ENCODE peak calls at places on chromosomes 2 and 18, in five cellular contexts. I is foreskin fibroblast, Q is astrocyte, B is K562, A is heart left ventricle. N is an unnamed sample.

GRCh38 chr2:241215421-241215820 is 26.9 kb downstream of the ANO7 start:
- DNase-seq in I (no peak), A (no peak), Q (no peak), B (no peak), N (no peak)

GRCh38 chr2:223930002-223930976 is 14.8 kb downstream of the WDFY1 start:
- DNase-seq in A (peak), I (no peak), Q (peak), B (peak), N (no peak)

GRCh38 chr18:22753130-22753831 is 179.8 kb upstream of the RBBP8 start:
- DNase-seq in I (no peak), A (no peak), B (no peak), Q (no peak), N (no peak)

GRCh38 chr2:102051659-102052366 is 60.1 kb downstream of the IL1R2 start:
- DNase-seq in A (no peak), Q (peak), B (no peak), I (peak), N (no peak)

GRCh38 chr2:213279961-213280360 is 4.3 kb upstream of the SPAG16 start:
- DNase-seq in B (no peak), I (no peak), Q (no peak), A (no peak), N (no peak)

GRCh38 chr2:239600650-239601049 is 199.8 kb upstream of the HDAC4 start:
- DNase-seq in Q (no peak), A (no peak), B (no peak), I (no peak), N (no peak)

GRCh38 chr2:127615511-127616166 is 30.3 kb upstream of the GPR17 start:
- DNase-seq in B (no peak), A (no peak), Q (no peak), I (peak), N (no peak)

GRCh38 chr2:231297108-231297908 is 98.2 kb upstream of the B3GNT7 start:
- DNase-seq in B (peak), A (peak), Q (peak), I (peak), N (peak)

GRCh38 chr2:228444156-228444555 is 262.7 kb upstream of the SPHKAP start:
- DNase-seq in A (no peak), B (no peak), I (no peak), Q (no peak), N (no peak)

GRCh38 chr2:142030735-142031134 is 100.1 kb downstream of the LRP1B start:
- DNase-seq in B (no peak), A (no peak), Q (no peak), I (no peak), N (no peak)

GRCh38 chr2:179677148-179677688 is 184.2 kb downstream of the ZNF385B start:
- DNase-seq in A (no peak), B (no peak), I (no peak), Q (no peak), N (no peak)

GRCh38 chr18:79588131-79588635 is 91.4 kb upstream of the CTDP1 start:
- DNase-seq in I (no peak), Q (no peak), A (no peak), B (no peak), N (no peak)

GRCh38 chr2:62547849-62548248 is 41.9 kb upstream of the TMEM17 start:
- DNase-seq in B (no peak), A (no peak), Q (peak), I (no peak), N (no peak)

GRCh38 chr2:112033600-112033999 is 21.5 kb upstream of the TMEM87B start:
- DNase-seq in A (no peak), I (no peak), Q (peak), B (no peak), N (no peak)

GRCh38 chr2:173513117-173513516 is 158.4 kb downstream of the CDCA7 start:
- DNase-seq in B (no peak), Q (no peak), I (no peak), A (no peak), N (no peak)

GRCh38 chr2:127740665-127741287 is 39.5 kb downstream of the SFT2D3 start:
- DNase-seq in A (no peak), Q (no peak), B (no peak), I (no peak), N (no peak)

GRCh38 chr2:8679827-8680731 is 1.8 kb upstream of the ID2 start:
- DNase-seq in Q (peak), B (no peak), A (peak), I (no peak), N (no peak)

GRCh38 chr2:164840930-164841718 is 499 bp downstream of the COBLL1 start:
- DNase-seq in A (peak), B (peak), I (peak), Q (peak), N (peak)

GRCh38 chr2:228507870-228508269 is 326.4 kb upstream of the SPHKAP start:
- DNase-seq in A (no peak), Q (no peak), I (peak), B (no peak), N (no peak)

GRCh38 chr2:9796056-9796792 is 47.0 kb upstream of the TAF1B start:
- DNase-seq in A (no peak), Q (no peak), B (no peak), I (no peak), N (no peak)

GRCh38 chr2:128356127-128356526 is 37.5 kb upstream of the HS6ST1 start:
- DNase-seq in B (no peak), I (no peak), A (no peak), Q (no peak), N (no peak)

GRCh38 chr2:111054791-111055627 is 65.7 kb upstream of the BCL2L11 start:
- DNase-seq in Q (peak), B (no peak), A (no peak), I (no peak), N (peak)

GRCh38 chr2:219433666-219434467 is 776 bp upstream of the SPEG start:
- DNase-seq in I (peak), B (peak), Q (peak), A (no peak), N (no peak)

GRCh38 chr2:1613078-1613445 is 131.3 kb downstream of the PXDN start:
- DNase-seq in B (no peak), A (no peak), Q (no peak), I (no peak), N (no peak)

GRCh38 chr2:106562826-106563594 is 75.8 kb downstream of the CD8B2 start:
- DNase-seq in I (no peak), B (no peak), Q (no peak), A (no peak), N (no peak)

GRCh38 chr2:239774933-239775622 is 250.1 kb downstream of the NDUFA10 start:
- DNase-seq in Q (no peak), A (no peak), B (no peak), I (no peak), N (no peak)

GRCh38 chr2:18924905-18925691 is 335.7 kb upstream of the NT5C1B start:
- DNase-seq in A (no peak), B (no peak), I (peak), Q (peak), N (no peak)

GRCh38 chr2:240997141-240997855 is 1.1 kb upstream of the SNED1 start:
- DNase-seq in B (no peak), I (peak), A (peak), Q (no peak), N (no peak)

GRCh38 chr18:36025025-36025424 is 42.3 kb downstream of the RPRD1A start:
- DNase-seq in B (no peak), I (peak), Q (peak), A (no peak), N (no peak)

GRCh38 chr18:63141777-63142176 is 177.8 kb downstream of the BCL2 start:
- DNase-seq in A (no peak), I (no peak), Q (no peak), B (no peak), N (peak)

GRCh38 chr18:35324926-35325655 is 19.1 kb downstream of the ZNF24 start:
- DNase-seq in I (peak), Q (no peak), A (no peak), B (no peak), N (no peak)

GRCh38 chr2:199431748-199432213 is 26.0 kb downstream of the SATB2 start:
- DNase-seq in B (peak), I (no peak), Q (peak), A (no peak), N (no peak)

GRCh38 chr2:227717687-227718567 is at the start of gene SLC19A3:
- DNase-seq in B (peak), Q (peak), A (peak), I (peak), N (no peak)

GRCh38 chr2:43898134-43898957 is 59.6 kb downstream of the ABCG8 start:
- DNase-seq in B (no peak), I (no peak), A (no peak), Q (no peak), N (no peak)

GRCh38 chr2:190882831-190883582 is 2.4 kb downstream of the GLS start:
- DNase-seq in I (no peak), A (no peak), B (no peak), Q (no peak), N (no peak)

GRCh38 chr2:216478791-216479190 is 19.9 kb upstream of the RPL37A start:
- DNase-seq in A (no peak), Q (no peak), I (no peak), B (no peak), N (no peak)
- TF ChIP-seq CTCF in A (no peak), Q (no peak), I (no peak), B (no peak), N (no peak)

GRCh38 chr18:3380384-3380961 is 69.5 kb upstream of the TGIF1 start:
- DNase-seq in B (no peak), I (no peak), A (no peak), Q (peak), N (no peak)
- TF ChIP-seq CTCF in B (no peak), I (no peak), A (no peak), Q (peak), N (no peak)

GRCh38 chr18:67302043-67302442 is 214.5 kb downstream of the DSEL start:
- DNase-seq in A (no peak), Q (peak), B (no peak), I (no peak), N (no peak)
- TF ChIP-seq CTCF in A (no peak), Q (no peak), B (no peak), I (no peak), N (no peak)

DNA sequence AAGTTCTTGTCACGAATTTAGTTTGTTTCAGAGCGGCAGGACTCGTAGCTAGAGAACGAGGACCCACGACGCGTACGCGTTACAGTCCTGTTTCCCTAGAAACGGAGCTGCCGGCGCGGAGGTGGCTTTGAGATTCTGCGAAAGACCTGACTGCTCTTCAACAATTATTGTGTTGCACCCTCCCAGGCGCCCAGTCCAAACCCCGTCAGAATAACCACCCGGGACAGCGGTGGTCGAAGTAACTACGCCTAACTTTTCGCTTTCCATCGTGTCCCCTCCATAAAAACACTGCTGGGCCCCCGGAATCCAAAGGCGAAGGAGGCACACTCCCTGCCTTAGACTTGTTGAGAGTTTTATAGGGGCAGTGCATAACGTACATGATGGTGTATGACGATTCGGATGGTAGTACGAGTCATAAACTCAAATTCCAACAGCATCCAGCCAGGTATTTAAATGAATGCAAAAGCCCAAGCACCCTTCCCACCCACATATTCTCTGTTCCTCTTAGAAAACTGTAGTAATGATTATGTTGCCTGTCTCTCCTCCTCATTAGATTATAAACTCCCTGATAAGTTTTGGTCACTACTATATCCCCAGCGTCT is 651 bp upstream of the STAM2 start:
- DNase-seq in B (no peak), A (no peak), I (peak), Q (peak), N (peak)
- TF ChIP-seq CTCF in B (no peak), A (no peak), I (no peak), Q (no peak), N (no peak)

DNA sequence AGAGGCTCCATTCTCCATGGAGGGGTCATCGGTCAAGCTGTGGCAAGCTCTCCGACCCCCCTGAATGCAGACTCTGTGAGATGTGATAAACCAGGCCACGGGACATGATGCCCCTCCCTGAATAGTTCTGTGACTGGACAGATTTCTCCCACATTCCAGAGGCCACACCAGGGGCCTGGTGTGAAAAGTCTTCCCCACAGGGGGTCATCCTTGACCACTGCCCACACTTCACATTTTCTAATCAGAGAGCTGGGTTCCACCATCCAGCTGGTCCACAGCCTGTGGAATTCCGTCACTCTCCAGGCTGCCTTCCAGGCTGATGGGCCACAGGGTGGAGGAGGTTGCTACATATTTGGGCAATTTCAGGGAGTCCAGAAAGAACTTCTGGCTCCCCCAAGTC is 51.3 kb upstream of the CYRIA start:
- DNase-seq in B (no peak), I (no peak), A (no peak), Q (no peak), N (no peak)
- TF ChIP-seq CTCF in B (no peak), I (no peak), A (no peak), Q (no peak), N (no peak)

DNA sequence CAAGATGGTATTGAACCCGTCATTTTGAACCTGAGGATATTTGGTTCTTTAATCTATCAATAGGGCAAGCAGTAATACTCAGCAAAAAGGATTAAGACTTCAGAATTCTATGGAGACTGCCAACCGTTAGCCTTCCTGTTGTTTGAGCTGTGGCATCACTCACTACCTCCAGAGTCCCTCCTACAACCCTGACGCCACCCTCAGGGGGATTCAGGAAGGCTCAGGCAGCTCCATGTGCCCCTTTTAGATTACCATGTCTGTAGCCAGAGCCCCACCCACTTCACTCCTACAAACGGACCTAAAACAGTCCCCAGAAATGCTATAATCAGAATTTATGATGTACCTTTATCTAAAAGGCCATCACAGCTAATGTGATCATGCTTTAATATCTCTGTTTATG is 172.9 kb downstream of the EPHA4 start:
- DNase-seq in I (no peak), B (no peak), A (no peak), Q (no peak), N (no peak)
- TF ChIP-seq CTCF in I (no peak), B (no peak), A (no peak), Q (no peak), N (no peak)

DNA sequence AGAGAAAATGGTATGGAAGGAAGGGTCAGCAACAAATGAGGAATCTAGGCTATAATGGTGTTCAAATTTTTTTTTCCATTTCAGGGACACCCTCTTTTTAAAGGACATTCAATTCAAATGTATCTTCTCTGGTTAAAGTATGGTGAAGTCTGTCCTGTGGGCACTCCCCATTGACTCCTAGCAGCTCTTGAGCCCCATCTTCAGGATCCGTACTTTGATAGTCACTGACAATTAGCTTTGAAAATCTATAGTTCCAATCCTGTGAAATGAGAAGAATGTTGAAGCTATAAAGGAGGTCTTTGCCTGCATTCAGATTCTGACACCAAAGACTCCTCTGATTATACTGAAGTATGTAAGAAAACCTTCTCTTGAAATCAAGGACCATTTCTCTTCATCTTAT is 43.3 kb downstream of the KCNH7 start:
- DNase-seq in B (no peak), I (no peak), Q (no peak), A (no peak), N (no peak)
- TF ChIP-seq CTCF in B (no peak), I (no peak), Q (no peak), A (no peak), N (no peak)

GRCh38 chr2:71629273-71629672 is 175.9 kb downstream of the DYSF start:
- DNase-seq in Q (no peak), B (no peak), I (no peak), A (no peak), N (no peak)

GRCh38 chr2:71631411-71631931 is 178.1 kb downstream of the DYSF start:
- DNase-seq in I (no peak), B (no peak), A (no peak), Q (peak), N (no peak)

GRCh38 chr2:71634571-71634970 is 181.2 kb downstream of the DYSF start:
- DNase-seq in Q (no peak), I (no peak), A (no peak), B (no peak), N (no peak)

GRCh38 chr2:71635798-71636197 is 182.4 kb downstream of the DYSF start:
- DNase-seq in Q (no peak), B (no peak), A (no peak), I (no peak), N (no peak)

DNA sequence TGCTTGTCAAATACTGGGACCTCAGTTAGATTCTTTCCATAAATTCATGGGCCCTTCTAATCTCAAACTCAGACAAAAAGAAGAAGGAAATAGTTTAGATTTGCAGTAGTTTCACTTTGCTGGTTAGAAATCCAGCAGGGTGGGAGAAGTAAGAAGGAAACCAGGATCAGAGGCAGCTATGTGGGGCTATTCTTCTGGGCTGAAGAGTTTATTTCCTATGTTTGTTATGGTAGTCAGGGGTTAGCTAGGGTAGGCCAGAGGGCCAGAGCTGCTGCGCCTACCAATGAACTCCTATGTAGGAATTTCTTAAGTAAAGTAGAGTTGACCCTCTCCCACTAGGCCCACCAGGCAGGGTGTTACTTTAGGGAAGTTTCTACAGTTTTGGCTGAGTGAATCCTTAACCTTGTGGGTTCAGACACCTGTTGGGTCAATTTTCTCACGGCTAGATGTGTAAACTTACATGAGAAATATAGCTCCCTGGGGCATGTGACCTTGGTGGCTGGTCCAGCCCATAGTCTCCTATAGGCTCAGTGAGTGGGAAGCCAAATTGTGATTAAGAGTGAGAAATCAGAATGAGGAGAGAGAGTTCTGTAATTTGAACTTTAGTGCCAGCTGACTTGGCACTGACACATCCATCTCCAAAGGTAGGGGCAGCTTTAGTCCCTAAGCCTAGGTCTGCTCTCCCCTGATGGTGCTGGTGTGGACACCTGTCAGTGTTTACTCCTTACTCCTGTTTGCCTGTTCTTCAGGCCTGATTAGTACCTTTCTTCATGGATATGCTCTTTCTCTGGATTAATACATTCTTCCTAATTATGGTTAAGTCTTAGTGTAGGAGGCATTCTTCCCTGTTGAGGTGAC is 177.0 kb downstream of the DYSF start:
- DNase-seq in I (no peak), A (no peak), B (no peak), Q (no peak), N (no peak)
- TF ChIP-seq CTCF in I (no peak), A (no peak), B (no peak), Q (no peak), N (no peak)

GRCh38 chr2:99648115-99648850 is 158.5 kb upstream of the REV1 start:
- DNase-seq in B (no peak), A (no peak), I (no peak), Q (peak), N (no peak)
- TF ChIP-seq CTCF in B (no peak), A (peak), I (peak), Q (no peak), N (no peak)